ENCODE peak calls at places on chromosomes 13 and 19, in seven cellular contexts. S is H54; X is AG08396; Z is stimulated activated CD4-positive, alpha-beta T cell treated with anti-CD3 and anti-CD28 coated beads, Interleukin-12 subunit alpha, Interleukin-12 subunit beta, amount 100 ng/mL, for 24 hours; T is effector CD4-positive, alpha-beta T cell; D is HTR-8/SVneo; M is fibroblast of pulmonary artery. R is an unnamed sample.

GRCh38 chr13:73874460-73874859 is 259.7 kb downstream of the KLF12 start:
- DNase-seq in S (no peak), X (no peak), Z (no peak), T (no peak), D (no peak), M (no peak), R (no peak)

GRCh38 chr13:74017301-74018092 is 116.7 kb downstream of the KLF12 start:
- DNase-seq in S (no peak), X (no peak), Z (no peak), T (no peak), D (no peak), M (no peak), R (no peak)

GRCh38 chr13:89066868-89067466 is 1395.8 kb downstream of the SLITRK5 start:
- DNase-seq in S (peak), X (no peak), Z (no peak), T (no peak), D (peak), M (peak), R (peak)

GRCh38 chr13:29885967-29886366 is 35.5 kb upstream of the UBL3 start:
- DNase-seq in S (no peak), X (no peak), Z (no peak), T (no peak), D (no peak), M (no peak), R (no peak)

GRCh38 chr19:51365211-51366049 is 758 bp downstream of the ETFB start:
- DNase-seq in S (no peak), X (no peak), Z (no peak), T (no peak), D (no peak), M (peak), R (peak)

GRCh38 chr13:75038315-75038881 is 443.6 kb downstream of the TBC1D4 start:
- DNase-seq in S (no peak), X (no peak), Z (no peak), T (no peak), D (no peak), M (no peak), R (no peak)

GRCh38 chr13:100721885-100722512 is 47.4 kb upstream of the TMTC4 start:
- DNase-seq in S (peak), X (peak), Z (peak), T (peak), D (peak), M (peak), R (peak)

GRCh38 chr19:4051175-4052101 is 15.3 kb downstream of the ZBTB7A start:
- DNase-seq in S (peak), X (peak), Z (no peak), T (no peak), D (no peak), M (no peak), R (peak)

GRCh38 chr19:53847555-53847954 is 20.1 kb upstream of the MYADM start:
- DNase-seq in S (no peak), X (no peak), Z (no peak), T (no peak), D (no peak), M (no peak), R (no peak)

GRCh38 chr19:10332158-10332964 is 968 bp downstream of the RAVER1 start:
- DNase-seq in S (no peak), X (peak), Z (no peak), T (no peak), D (no peak), M (no peak), R (peak)

GRCh38 chr13:99467764-99468163 is 33.5 kb upstream of the TM9SF2 start:
- DNase-seq in S (peak), X (peak), Z (no peak), T (no peak), D (no peak), M (peak), R (no peak)

GRCh38 chr13:111666377-111666776 is 345.9 kb downstream of the TEX29 start:
- DNase-seq in S (no peak), X (no peak), Z (no peak), T (no peak), D (no peak), M (no peak), R (no peak)

GRCh38 chr13:50845211-50845610 is 1.7 kb upstream of the DLEU7 start:
- DNase-seq in S (no peak), X (no peak), Z (no peak), T (no peak), D (no peak), M (no peak), R (no peak)

GRCh38 chr19:42175952-42176648 is 41.4 kb downstream of the DEDD2 start:
- DNase-seq in S (no peak), X (no peak), Z (no peak), T (no peak), D (peak), M (peak), R (peak)

GRCh38 chr19:37466277-37466797 is 907 bp downstream of the ZNF569 start:
- DNase-seq in S (no peak), X (no peak), Z (no peak), T (no peak), D (no peak), M (peak), R (no peak)

GRCh38 chr19:5436101-5436947 is 18.9 kb upstream of the ZNRF4 start:
- DNase-seq in S (peak), X (peak), Z (no peak), T (no peak), D (peak), M (peak), R (no peak)

GRCh38 chr19:35038623-35039512 is 2.7 kb upstream of the HPN start:
- DNase-seq in S (no peak), X (no peak), Z (no peak), T (no peak), D (no peak), M (no peak), R (no peak)

GRCh38 chr13:45269204-45269603 is 68.4 kb upstream of the KCTD4 start:
- DNase-seq in S (peak), X (no peak), Z (no peak), T (no peak), D (no peak), M (peak), R (no peak)

GRCh38 chr13:45833663-45834062 is 17.9 kb downstream of the SIAH3 start:
- DNase-seq in S (peak), X (peak), Z (no peak), T (no peak), D (peak), M (peak), R (no peak)

GRCh38 chr19:48770223-48770622 is 14.9 kb downstream of the FGF21 start:
- DNase-seq in S (no peak), X (no peak), Z (no peak), T (no peak), D (no peak), M (peak), R (no peak)

GRCh38 chr19:50967924-50968708 is 1.3 kb downstream of the KLK6 start:
- DNase-seq in S (no peak), X (no peak), Z (no peak), T (no peak), D (no peak), M (no peak), R (no peak)

GRCh38 chr13:30898721-30899188 is 7.3 kb upstream of the MEDAG start:
- DNase-seq in S (peak), X (peak), Z (no peak), T (no peak), D (no peak), M (peak), R (no peak)

GRCh38 chr19:6806488-6806887 is 34.0 kb downstream of the VAV1 start:
- DNase-seq in S (no peak), X (no peak), Z (no peak), T (no peak), D (no peak), M (no peak), R (no peak)

GRCh38 chr13:113064534-113065405 is 40.8 kb upstream of the F7 start:
- DNase-seq in S (peak), X (peak), Z (no peak), T (no peak), D (peak), M (peak), R (no peak)

GRCh38 chr19:49361438-49362047 is 673 bp downstream of the TEAD2 start:
- DNase-seq in S (peak), X (peak), Z (no peak), T (no peak), D (peak), M (peak), R (peak)

GRCh38 chr13:38697628-38698333 is 10.9 kb downstream of the FREM2 start:
- DNase-seq in S (no peak), X (no peak), Z (no peak), T (no peak), D (no peak), M (no peak), R (no peak)

GRCh38 chr19:1365306-1365963 is 18.3 kb upstream of the NDUFS7 start:
- DNase-seq in S (no peak), X (no peak), Z (no peak), T (no peak), D (no peak), M (no peak), R (no peak)

GRCh38 chr19:58047672-58048071 is 11.4 kb upstream of the ZNF135 start:
- DNase-seq in S (no peak), X (no peak), Z (no peak), T (no peak), D (no peak), M (no peak), R (no peak)

GRCh38 chr13:53254495-53254894 is 225.9 kb downstream of the OLFM4 start:
- DNase-seq in S (no peak), X (no peak), Z (no peak), T (no peak), D (no peak), M (no peak), R (no peak)

GRCh38 chr13:67273001-67273400 is 42.9 kb upstream of the PCDH9 start:
- DNase-seq in S (no peak), X (no peak), Z (no peak), T (no peak), D (no peak), M (peak), R (no peak)

GRCh38 chr13:74064805-74065204 is 69.4 kb downstream of the KLF12 start:
- DNase-seq in S (no peak), X (no peak), Z (no peak), T (no peak), D (no peak), M (no peak), R (no peak)

GRCh38 chr13:40996433-40997095 is 22.6 kb downstream of the ELF1 start:
- DNase-seq in S (no peak), X (no peak), Z (no peak), T (no peak), D (no peak), M (no peak), R (no peak)

GRCh38 chr13:85828094-85828684 is 29.0 kb upstream of the SLITRK6 start:
- DNase-seq in S (no peak), X (peak), Z (no peak), T (no peak), D (peak), M (peak), R (no peak)

GRCh38 chr19:16585808-16586476 is 13.7 kb upstream of the SLC35E1 start:
- DNase-seq in S (no peak), X (no peak), Z (no peak), T (peak), D (no peak), M (no peak), R (peak)

GRCh38 chr13:74661851-74662250 is 527.6 kb upstream of the KLF12 start:
- DNase-seq in S (no peak), X (no peak), Z (no peak), T (no peak), D (peak), M (no peak), R (no peak)

GRCh38 chr13:25213716-25214115 is 41.6 kb upstream of the AMER2 start:
- DNase-seq in S (no peak), X (peak), Z (no peak), T (no peak), D (no peak), M (no peak), R (no peak)

GRCh38 chr13:64716936-64717335 is 2513.2 kb downstream of the PCDH9 start:
- DNase-seq in S (no peak), X (no peak), Z (no peak), T (no peak), D (no peak), M (no peak), R (no peak)